ENCODE peak calls at places on chromosomes 4 and X, in six cellular contexts. One of them, this sample, is unnamed.

GRCh38 chr4:2689825-2690700 is 66.1 kb downstream of the TNIP2 start:
- DNase-seq in A673: no peak
- DNase-seq in IMR-90: no peak
- DNase-seq in MM.1S: no peak
- DNase-seq in left ventricle myocardium inferior: no peak
- DNase-seq in ovary: no peak
- DNase-seq in this sample: peak

GRCh38 chr4:123216946-123217345 is 179.6 kb upstream of the SPRY1 start:
- DNase-seq in A673: peak
- DNase-seq in IMR-90: no peak
- DNase-seq in MM.1S: no peak
- DNase-seq in left ventricle myocardium inferior: no peak
- DNase-seq in ovary: no peak
- DNase-seq in this sample: no peak

GRCh38 chr4:6010789-6011188 is 7.4 kb downstream of the C4orf50 start:
- DNase-seq in A673: no peak
- DNase-seq in IMR-90: no peak
- DNase-seq in MM.1S: no peak
- DNase-seq in left ventricle myocardium inferior: no peak
- DNase-seq in ovary: no peak
- DNase-seq in this sample: no peak

GRCh38 chrX:150873616-150874015 is 24.9 kb downstream of the CD99L2 start:
- DNase-seq in A673: no peak
- DNase-seq in IMR-90: peak
- DNase-seq in MM.1S: peak
- DNase-seq in left ventricle myocardium inferior: peak
- DNase-seq in ovary: no peak
- DNase-seq in this sample: no peak

GRCh38 chrX:103215768-103216085 is 819 bp downstream of the BEX4 start:
- DNase-seq in A673: peak
- DNase-seq in IMR-90: no peak
- DNase-seq in MM.1S: no peak
- DNase-seq in left ventricle myocardium inferior: no peak
- DNase-seq in ovary: no peak
- DNase-seq in this sample: no peak

GRCh38 chr4:155544547-155544946 is 122.1 kb upstream of the GUCY1A1 start:
- DNase-seq in A673: no peak
- DNase-seq in IMR-90: no peak
- DNase-seq in MM.1S: no peak
- DNase-seq in left ventricle myocardium inferior: peak
- DNase-seq in ovary: no peak
- DNase-seq in this sample: no peak

GRCh38 chr4:82643994-82644730 is 82.4 kb upstream of the TMEM150C start:
- DNase-seq in A673: no peak
- DNase-seq in IMR-90: peak
- DNase-seq in MM.1S: no peak
- DNase-seq in left ventricle myocardium inferior: no peak
- DNase-seq in ovary: no peak
- DNase-seq in this sample: peak

GRCh38 chr4:114400531-114400930 is 198.1 kb upstream of the UGT8 start:
- DNase-seq in A673: no peak
- DNase-seq in IMR-90: no peak
- DNase-seq in MM.1S: no peak
- DNase-seq in left ventricle myocardium inferior: no peak
- DNase-seq in ovary: no peak
- DNase-seq in this sample: no peak

GRCh38 chr4:1008840-1009646 is 2.4 kb upstream of the FGFRL1 start:
- DNase-seq in A673: no peak
- DNase-seq in IMR-90: no peak
- DNase-seq in MM.1S: no peak
- DNase-seq in left ventricle myocardium inferior: peak
- DNase-seq in ovary: peak
- DNase-seq in this sample: no peak

GRCh38 chr4:174380699-174381098 is 97.0 kb downstream of the CEP44 start:
- DNase-seq in A673: no peak
- DNase-seq in IMR-90: no peak
- DNase-seq in MM.1S: no peak
- DNase-seq in left ventricle myocardium inferior: no peak
- DNase-seq in ovary: no peak
- DNase-seq in this sample: no peak

GRCh38 chr4:36651253-36651652 is 369.8 kb downstream of the DTHD1 start:
- DNase-seq in A673: no peak
- DNase-seq in IMR-90: no peak
- DNase-seq in MM.1S: peak
- DNase-seq in left ventricle myocardium inferior: no peak
- DNase-seq in ovary: no peak
- DNase-seq in this sample: no peak

GRCh38 chr4:123984881-123985280 is 588.3 kb downstream of the SPRY1 start:
- DNase-seq in A673: no peak
- DNase-seq in IMR-90: no peak
- DNase-seq in MM.1S: no peak
- DNase-seq in left ventricle myocardium inferior: peak
- DNase-seq in ovary: no peak
- DNase-seq in this sample: no peak

GRCh38 chrX:49040376-49040955 is 2.7 kb downstream of the TFE3 start:
- DNase-seq in A673: peak
- DNase-seq in IMR-90: peak
- DNase-seq in MM.1S: no peak
- DNase-seq in left ventricle myocardium inferior: no peak
- DNase-seq in ovary: no peak
- DNase-seq in this sample: peak

GRCh38 chrX:117985241-117985640 is 131.4 kb downstream of the KLHL13 start:
- DNase-seq in A673: peak
- DNase-seq in IMR-90: peak
- DNase-seq in MM.1S: no peak
- DNase-seq in left ventricle myocardium inferior: no peak
- DNase-seq in ovary: no peak
- DNase-seq in this sample: no peak

GRCh38 chr4:147760176-147760575 is 28.3 kb downstream of the ARHGAP10 start:
- DNase-seq in A673: no peak
- DNase-seq in IMR-90: no peak
- DNase-seq in MM.1S: no peak
- DNase-seq in left ventricle myocardium inferior: no peak
- DNase-seq in ovary: no peak
- DNase-seq in this sample: no peak

GRCh38 chr4:60365176-60365575 is 835.0 kb upstream of the ADGRL3 start:
- DNase-seq in A673: no peak
- DNase-seq in IMR-90: no peak
- DNase-seq in MM.1S: no peak
- DNase-seq in left ventricle myocardium inferior: no peak
- DNase-seq in ovary: no peak
- DNase-seq in this sample: no peak

GRCh38 chr4:57682275-57682674 is 572.1 kb upstream of the IGFBP7 start:
- DNase-seq in A673: no peak
- DNase-seq in IMR-90: no peak
- DNase-seq in MM.1S: no peak
- DNase-seq in left ventricle myocardium inferior: no peak
- DNase-seq in ovary: no peak
- DNase-seq in this sample: no peak

GRCh38 chr4:7194251-7195137 is 2.2 kb downstream of the SORCS2 start:
- DNase-seq in A673: no peak
- DNase-seq in IMR-90: no peak
- DNase-seq in MM.1S: no peak
- DNase-seq in left ventricle myocardium inferior: peak
- DNase-seq in ovary: no peak
- DNase-seq in this sample: no peak

GRCh38 chrX:49242545-49243066 is 7.3 kb downstream of the CCDC22 start:
- DNase-seq in A673: no peak
- DNase-seq in IMR-90: no peak
- DNase-seq in MM.1S: no peak
- DNase-seq in left ventricle myocardium inferior: no peak
- DNase-seq in ovary: no peak
- DNase-seq in this sample: no peak

GRCh38 chr4:139099366-139099982 is 77.5 kb downstream of the ELF2 start:
- DNase-seq in A673: peak
- DNase-seq in IMR-90: peak
- DNase-seq in MM.1S: peak
- DNase-seq in left ventricle myocardium inferior: peak
- DNase-seq in ovary: peak
- DNase-seq in this sample: peak

GRCh38 chr4:112060212-112060611 is 85.0 kb upstream of the FAM241A start:
- DNase-seq in A673: peak
- DNase-seq in IMR-90: peak
- DNase-seq in MM.1S: peak
- DNase-seq in left ventricle myocardium inferior: no peak
- DNase-seq in ovary: no peak
- DNase-seq in this sample: peak

GRCh38 chrX:49184294-49185061 is 1.7 kb downstream of the PRICKLE3 start:
- DNase-seq in A673: peak
- DNase-seq in IMR-90: peak
- DNase-seq in MM.1S: no peak
- DNase-seq in left ventricle myocardium inferior: peak
- DNase-seq in ovary: peak
- DNase-seq in this sample: peak

GRCh38 chr4:39406763-39407583 is at the start of gene KLB:
- DNase-seq in A673: no peak
- DNase-seq in IMR-90: no peak
- DNase-seq in MM.1S: no peak
- DNase-seq in left ventricle myocardium inferior: no peak
- DNase-seq in ovary: no peak
- DNase-seq in this sample: no peak

GRCh38 chr4:39415678-39416283 is 9.1 kb downstream of the KLB start:
- DNase-seq in A673: no peak
- DNase-seq in IMR-90: no peak
- DNase-seq in MM.1S: no peak
- DNase-seq in left ventricle myocardium inferior: no peak
- DNase-seq in ovary: no peak
- DNase-seq in this sample: no peak

GRCh38 chr4:39407584-39407885 is 805 bp downstream of the KLB start:
- DNase-seq in A673: no peak
- DNase-seq in IMR-90: no peak
- DNase-seq in MM.1S: no peak
- DNase-seq in left ventricle myocardium inferior: no peak
- DNase-seq in ovary: no peak
- DNase-seq in this sample: no peak

DNA sequence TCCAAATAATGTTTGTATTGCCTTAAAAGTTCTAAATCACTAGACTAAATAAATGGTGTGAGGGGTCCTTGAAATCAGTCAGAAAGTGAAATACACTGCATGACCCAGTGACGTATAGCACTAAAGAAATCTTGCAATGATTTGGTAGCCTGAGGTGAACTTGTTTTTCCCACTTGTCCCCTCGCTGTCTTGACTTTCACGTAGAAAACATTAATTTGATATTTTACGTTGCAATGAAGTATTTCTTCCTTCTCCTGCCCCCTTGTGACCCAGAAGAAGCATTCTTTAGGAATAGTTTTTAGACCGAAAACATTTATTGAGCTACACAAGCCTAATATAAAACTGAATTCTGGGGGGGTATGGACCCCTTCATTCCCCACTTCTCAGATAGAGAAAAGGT is 3.7 kb downstream of the KLB start:
- DNase-seq in A673: no peak
- DNase-seq in IMR-90: no peak
- DNase-seq in MM.1S: no peak
- DNase-seq in left ventricle myocardium inferior: no peak
- DNase-seq in ovary: no peak
- DNase-seq in this sample: no peak
- TF ChIP-seq CTCF in A673: peak
- TF ChIP-seq CTCF in IMR-90: peak
- TF ChIP-seq CTCF in MM.1S: no peak
- TF ChIP-seq CTCF in left ventricle myocardium inferior: peak
- TF ChIP-seq CTCF in ovary: no peak
- TF ChIP-seq CTCF in this sample: peak

GRCh38 chrX:152897216-152898144 is at the start of gene ZNF185:
- DNase-seq in A673: peak
- DNase-seq in IMR-90: no peak
- DNase-seq in MM.1S: no peak
- DNase-seq in left ventricle myocardium inferior: no peak
- DNase-seq in ovary: peak
- DNase-seq in this sample: no peak
- H3K27ac ChIP-seq in A673: no peak
- H3K27ac ChIP-seq in IMR-90: no peak
- H3K27ac ChIP-seq in MM.1S: no peak
- H3K27ac ChIP-seq in left ventricle myocardium inferior: no peak
- H3K27ac ChIP-seq in ovary: no peak
- H3K27ac ChIP-seq in this sample: no peak

GRCh38 chr4:95085118-95085833 is 327.5 kb downstream of the BMPR1B start:
- DNase-seq in A673: no peak
- DNase-seq in IMR-90: no peak
- DNase-seq in MM.1S: no peak
- DNase-seq in left ventricle myocardium inferior: no peak
- DNase-seq in ovary: no peak
- DNase-seq in this sample: no peak

GRCh38 chr4:95077864-95078263 is 320.1 kb downstream of the BMPR1B start:
- DNase-seq in A673: no peak
- DNase-seq in IMR-90: peak
- DNase-seq in MM.1S: no peak
- DNase-seq in left ventricle myocardium inferior: no peak
- DNase-seq in ovary: no peak
- DNase-seq in this sample: peak

GRCh38 chr4:95084584-95084983 is 326.8 kb downstream of the BMPR1B start:
- DNase-seq in A673: no peak
- DNase-seq in IMR-90: no peak
- DNase-seq in MM.1S: no peak
- DNase-seq in left ventricle myocardium inferior: no peak
- DNase-seq in ovary: no peak
- DNase-seq in this sample: no peak

GRCh38 chr4:95086532-95086931 is 328.8 kb downstream of the BMPR1B start:
- DNase-seq in A673: no peak
- DNase-seq in IMR-90: no peak
- DNase-seq in MM.1S: no peak
- DNase-seq in left ventricle myocardium inferior: no peak
- DNase-seq in ovary: no peak
- DNase-seq in this sample: no peak

GRCh38 chr4:95080969-95081368 is 323.2 kb downstream of the BMPR1B start:
- DNase-seq in A673: peak
- DNase-seq in IMR-90: no peak
- DNase-seq in MM.1S: no peak
- DNase-seq in left ventricle myocardium inferior: no peak
- DNase-seq in ovary: no peak
- DNase-seq in this sample: no peak
- TF ChIP-seq CTCF in A673: no peak
- TF ChIP-seq CTCF in IMR-90: no peak
- TF ChIP-seq CTCF in MM.1S: no peak
- TF ChIP-seq CTCF in left ventricle myocardium inferior: no peak
- TF ChIP-seq CTCF in ovary: no peak
- TF ChIP-seq CTCF in this sample: no peak

DNA sequence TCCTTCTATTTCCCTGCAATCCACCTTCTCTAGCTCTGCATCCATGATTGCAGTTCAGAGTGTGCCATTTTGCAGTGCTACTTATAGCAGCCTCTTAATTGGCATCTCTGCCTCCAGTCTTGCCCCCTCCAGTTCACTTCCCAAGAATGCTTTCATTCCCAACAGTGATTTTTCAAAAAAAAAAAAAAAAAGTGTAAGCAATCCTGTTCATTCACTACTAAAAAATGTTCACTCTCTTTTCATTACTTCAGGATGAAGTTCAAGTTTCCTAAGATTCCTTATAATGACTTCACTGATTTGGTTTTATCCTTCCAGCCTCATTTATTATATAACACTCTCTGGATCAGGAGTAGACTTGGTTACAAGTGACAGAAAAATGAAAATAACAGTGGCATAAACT is 124.7 kb upstream of the LNX1 start:
- DNase-seq in A673: no peak
- DNase-seq in IMR-90: peak
- DNase-seq in MM.1S: no peak
- DNase-seq in left ventricle myocardium inferior: no peak
- DNase-seq in ovary: no peak
- DNase-seq in this sample: no peak
- H3K27ac ChIP-seq in A673: no peak
- H3K27ac ChIP-seq in IMR-90: no peak
- H3K27ac ChIP-seq in MM.1S: no peak
- H3K27ac ChIP-seq in left ventricle myocardium inferior: no peak
- H3K27ac ChIP-seq in ovary: no peak
- H3K27ac ChIP-seq in this sample: no peak